ENCODE peak calls at places on chromosomes 5 and 9, in four cellular contexts. A is fibroblast of villous mesenchyme, U is AG09309, J is esophagus muscularis mucosa. K is an unnamed sample.

GRCh38 chr5:131436081-131436480 is 172.2 kb downstream of the CDC42SE2 start:
- DNase-seq in A (no peak), J (no peak), U (no peak), K (no peak)

GRCh38 chr5:86909896-86910295 is 292.2 kb downstream of the COX7C start:
- DNase-seq in U (peak; percentile 61), J (no peak), A (peak; percentile 67), K (no peak)

GRCh38 chr9:131277673-131278420 is 1.5 kb upstream of the FAM78A start:
- DNase-seq in A (peak; percentile 85), U (peak; percentile 31), J (no peak), K (no peak)

GRCh38 chr9:15513335-15513734 is 2.6 kb upstream of the PSIP1 start:
- DNase-seq in J (no peak), A (peak; percentile 14), U (no peak), K (no peak)

GRCh38 chr5:98372351-98372750 is 401.1 kb upstream of the RGMB start:
- DNase-seq in U (no peak), J (no peak), A (peak; percentile 42), K (no peak)

GRCh38 chr9:86637515-86637914 is 283.3 kb upstream of the TUT7 start:
- DNase-seq in U (no peak), A (no peak), J (no peak), K (no peak)

GRCh38 chr9:135989722-135990467 is 28.7 kb upstream of the UBAC1 start:
- DNase-seq in A (no peak), U (no peak), J (no peak), K (no peak)

GRCh38 chr5:67192719-67193464 is 3.7 kb downstream of the CD180 start:
- DNase-seq in A (no peak), U (no peak), J (no peak), K (no peak)

GRCh38 chr5:80059354-80059980 is 24.3 kb downstream of the THBS4 start:
- DNase-seq in A (no peak), J (no peak), U (peak; percentile 88), K (no peak)

GRCh38 chr5:18920966-18921365 is 1067.0 kb downstream of the CDH18 start:
- DNase-seq in U (no peak), A (no peak), J (no peak), K (no peak)

GRCh38 chr5:6482735-6483134 is 34.1 kb downstream of the UBE2QL1 start:
- DNase-seq in A (no peak), U (no peak), J (no peak), K (no peak)

DNA sequence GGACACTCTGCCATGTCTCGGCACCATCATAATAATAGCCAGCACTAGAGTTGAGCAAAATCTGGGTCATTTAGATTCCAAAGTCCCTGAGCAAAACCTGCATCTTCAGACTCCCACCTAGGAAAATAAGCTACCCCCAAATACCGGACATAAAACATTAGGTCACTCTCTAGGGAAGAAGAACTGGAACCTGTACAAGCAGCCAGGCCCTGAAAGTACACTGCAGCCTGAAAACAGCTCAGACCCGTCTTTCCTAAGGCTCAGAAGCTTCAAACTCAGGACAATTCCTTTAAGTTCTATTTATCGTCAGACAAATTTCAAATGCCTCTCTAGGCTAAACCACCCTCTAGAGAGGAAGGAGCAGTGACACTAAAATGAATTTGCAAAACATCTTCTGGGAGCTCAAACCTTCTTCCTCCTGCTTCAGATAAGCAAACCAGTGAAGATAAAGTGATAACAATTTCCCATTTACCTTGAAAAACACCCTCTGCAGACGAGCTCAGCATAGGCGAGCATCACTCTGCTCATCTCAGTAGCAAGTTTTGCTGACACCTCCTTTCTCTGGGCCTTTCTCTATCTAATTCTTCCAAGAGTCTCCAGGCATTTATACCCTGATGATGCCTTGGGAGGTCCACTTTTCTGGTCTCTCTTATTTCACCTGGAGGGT is 34.0 kb downstream of the ADAM19 start:
- DNase-seq in A (no peak), U (no peak), J (no peak), K (no peak)
- H3K4me3 ChIP-seq in A (no peak overlapping the region), U (no peak overlapping the region), J (peak overlapping the region; percentile 6), K (no peak overlapping the region)

GRCh38 chr9:83698976-83699585 is 8.7 kb downstream of the UBQLN1 start:
- DNase-seq in U (no peak), A (no peak), J (no peak), K (no peak)

GRCh38 chr9:83706703-83707517 is 848 bp downstream of the UBQLN1 start:
- DNase-seq in A (peak; percentile 33), J (no peak), U (no peak), K (no peak)

GRCh38 chr9:83699615-83700014 is 8.1 kb downstream of the UBQLN1 start:
- DNase-seq in U (no peak), J (no peak), A (no peak), K (no peak)

GRCh38 chr9:83701769-83702168 is 6.0 kb downstream of the UBQLN1 start:
- DNase-seq in U (peak; percentile 59), J (no peak), A (peak; percentile 86), K (peak; percentile 64)

GRCh38 chr9:83701286-83701685 is 6.5 kb downstream of the UBQLN1 start:
- DNase-seq in U (no peak), A (no peak), J (no peak), K (no peak)
- H3K4me3 ChIP-seq in U (no peak overlapping the region), A (no peak overlapping the region), J (no peak overlapping the region), K (no peak overlapping the region)

GRCh38 chr9:127769985-127770904 is 8.2 kb downstream of the SH2D3C start:
- DNase-seq in J (no peak), U (no peak), A (no peak), K (no peak)
- H3K4me3 ChIP-seq in J (peak overlapping the region; percentile 60), U (no peak overlapping the region), A (no peak overlapping the region), K (no peak overlapping the region)

GRCh38 chr9:69571032-69571431 is 101.1 kb downstream of the APBA1 start:
- DNase-seq in U (no peak), A (no peak), J (no peak), K (no peak)
- H3K4me3 ChIP-seq in U (no peak overlapping the region), A (no peak overlapping the region), J (no peak overlapping the region), K (no peak overlapping the region)

K was measured in epithelial cell of proximal tubule.